ENCODE peak calls at places on chromosomes 4 and X, in seven cellular contexts. T, D, M, U, H, J and B are unnamed samples.

GRCh38 chrX:85851418-85851817 is 195.9 kb downstream of the CHM start:
- DNase-seq in T (no peak), D (peak), M (no peak), U (peak), H (no peak), J (peak), B (peak)

GRCh38 chr4:184424993-184425758 is 49.2 kb downstream of the IRF2 start:
- DNase-seq in T (peak), D (no peak), M (no peak), U (peak), H (no peak), J (no peak), B (no peak)

GRCh38 chr4:1200425-1201035 is 28.1 kb upstream of the SPON2 start:
- DNase-seq in T (no peak), D (no peak), M (no peak), U (peak), H (no peak), J (peak), B (peak)

GRCh38 chr4:77360451-77360850 is 203.4 kb downstream of the CCNG2 start:
- DNase-seq in T (no peak), D (no peak), M (no peak), U (peak), H (no peak), J (no peak), B (no peak)

GRCh38 chrX:57083143-57083542 is 38.2 kb downstream of the SPIN2B start:
- DNase-seq in T (no peak), D (no peak), M (no peak), U (no peak), H (no peak), J (no peak), B (no peak)

GRCh38 chr4:119149110-119149509 is 13.5 kb downstream of the MYOZ2 start:
- DNase-seq in T (no peak), D (no peak), M (no peak), U (no peak), H (no peak), J (no peak), B (no peak)

GRCh38 chr4:22515888-22516541 is at the start of gene ADGRA3:
- DNase-seq in T (peak), D (peak), M (peak), U (peak), H (peak), J (peak), B (peak)

GRCh38 chrX:38831949-38832348 is 30.7 kb downstream of the MID1IP1 start:
- DNase-seq in T (no peak), D (no peak), M (no peak), U (peak), H (no peak), J (no peak), B (no peak)

GRCh38 chr4:177401658-177402273 is 40.5 kb downstream of the AGA start:
- DNase-seq in T (no peak), D (no peak), M (no peak), U (no peak), H (no peak), J (no peak), B (no peak)

GRCh38 chr4:102817613-102818268 is 9.6 kb downstream of the UBE2D3 start:
- DNase-seq in T (no peak), D (no peak), M (no peak), U (no peak), H (no peak), J (no peak), B (no peak)

GRCh38 chr4:38015886-38016515 is 55.8 kb downstream of the PTTG2 start:
- DNase-seq in T (no peak), D (no peak), M (no peak), U (no peak), H (no peak), J (no peak), B (no peak)

GRCh38 chr4:27789768-27790167 is 929.1 kb downstream of the STIM2 start:
- DNase-seq in T (no peak), D (no peak), M (no peak), U (no peak), H (no peak), J (peak), B (no peak)

GRCh38 chr4:67746797-67747495 is 7.2 kb downstream of the GNRHR start:
- DNase-seq in T (no peak), D (no peak), M (peak), U (peak), H (no peak), J (peak), B (peak)

GRCh38 chr4:30865676-30866075 is 145.5 kb downstream of the PCDH7 start:
- DNase-seq in T (no peak), D (no peak), M (no peak), U (no peak), H (no peak), J (no peak), B (no peak)

GRCh38 chrX:110983024-110983423 is 113.0 kb upstream of the PAK3 start:
- DNase-seq in T (no peak), D (no peak), M (no peak), U (no peak), H (no peak), J (no peak), B (no peak)

GRCh38 chrX:45758738-45759397 is 558.2 kb upstream of the DIPK2B start:
- DNase-seq in T (no peak), D (no peak), M (peak), U (peak), H (no peak), J (peak), B (peak)

GRCh38 chr4:1494416-1495315 is 88.4 kb upstream of the NKX1-1 start:
- DNase-seq in T (peak), D (no peak), M (no peak), U (no peak), H (no peak), J (no peak), B (no peak)

GRCh38 chr4:107600993-107601392 is 119.0 kb downstream of the PAPSS1 start:
- DNase-seq in T (no peak), D (no peak), M (no peak), U (no peak), H (no peak), J (no peak), B (no peak)

GRCh38 chr4:879730-880079 is 52.4 kb downstream of the GAK start:
- DNase-seq in T (no peak), D (no peak), M (no peak), U (peak), H (no peak), J (no peak), B (no peak)

GRCh38 chr4:74217365-74217764 is 59.4 kb downstream of the MTHFD2L start:
- DNase-seq in T (no peak), D (no peak), M (no peak), U (peak), H (no peak), J (peak), B (no peak)